ENCODE peak calls at places on chromosome 12, in four cellular contexts. A is HCT116, Q is left ventricle myocardium inferior, L is tibial nerve. Y is an unnamed sample. For H3K27me3, the result is how much of the 10 kb centered on the place peaks cover.

GRCh38 chr12:79420146-79420618 is 270.6 kb downstream of the PAWR start:
- DNase-seq in Q (no peak), L (no peak), A (peak), Y (no peak)

GRCh38 chr12:65327207-65328076 is 49.0 kb downstream of the MSRB3 start:
- DNase-seq in A (no peak), L (peak), Q (no peak), Y (no peak)

GRCh38 chr12:25806271-25806670 is 152.2 kb upstream of the RASSF8 start:
- DNase-seq in A (no peak), L (no peak), Q (no peak), Y (no peak)

GRCh38 chr12:11746024-11746771 is 96.7 kb downstream of the ETV6 start:
- DNase-seq in A (no peak), L (no peak), Q (no peak), Y (no peak)

GRCh38 chr12:6606331-6607131 is 648 bp downstream of the CHD4 start:
- DNase-seq in A (no peak), L (peak), Q (peak), Y (peak)

GRCh38 chr12:29278673-29279420 is 102.1 kb downstream of the ERGIC2 start:
- DNase-seq in A (no peak), Q (no peak), L (no peak), Y (no peak)

GRCh38 chr12:121356657-121357056 is 4.4 kb upstream of the ANAPC5 start:
- DNase-seq in Q (no peak), L (no peak), A (no peak), Y (no peak)

GRCh38 chr12:40336573-40337199 is 111.9 kb downstream of the LRRK2 start:
- DNase-seq in A (no peak), Q (no peak), L (no peak), Y (no peak)

GRCh38 chr12:125121095-125121494 is 55.9 kb downstream of the AACS start:
- DNase-seq in A (no peak), L (no peak), Q (no peak), Y (no peak)

GRCh38 chr12:24307716-24308335 is 358.4 kb upstream of the SOX5 start:
- DNase-seq in L (no peak), Q (no peak), A (no peak), Y (no peak)

GRCh38 chr12:95633049-95633545 is 81.8 kb upstream of the USP44 start:
- DNase-seq in L (no peak), A (peak), Q (no peak), Y (peak)

GRCh38 chr12:68794653-68795253 is 13.2 kb upstream of the MDM2 start:
- DNase-seq in Q (no peak), L (no peak), A (no peak), Y (no peak)

GRCh38 chr12:16515666-16516065 is 90.3 kb downstream of the LMO3 start:
- DNase-seq in Q (no peak), A (no peak), L (no peak), Y (no peak)

GRCh38 chr12:93127107-93127560 is 198.0 kb upstream of the EEA1 start:
- DNase-seq in Q (no peak), L (no peak), A (no peak), Y (peak)

GRCh38 chr12:93924367-93924766 is 224.0 kb upstream of the PLXNC1 start:
- DNase-seq in L (no peak), A (no peak), Q (no peak), Y (no peak)

GRCh38 chr12:109737111-109737510 is 23.5 kb downstream of the FAM222A start:
- DNase-seq in Q (no peak), L (no peak), A (no peak), Y (no peak)

GRCh38 chr12:113325938-113326337 is 9.0 kb downstream of the SLC8B1 start:
- DNase-seq in A (no peak), L (no peak), Q (peak), Y (peak)

GRCh38 chr12:124044021-124044420 is 71.0 kb downstream of the ZNF664 start:
- DNase-seq in Q (no peak), L (no peak), A (no peak), Y (no peak)

GRCh38 chr12:124044809-124045321 is 71.8 kb downstream of the ZNF664 start:
- DNase-seq in L (no peak), A (no peak), Q (no peak), Y (no peak)

GRCh38 chr12:124047045-124047566 is 74.1 kb downstream of the ZNF664 start:
- DNase-seq in L (no peak), Q (no peak), A (no peak), Y (no peak)

GRCh38 chr12:124046206-124046740 is 73.3 kb downstream of the ZNF664 start:
- DNase-seq in Q (no peak), L (no peak), A (no peak), Y (no peak)

GRCh38 chr12:124045671-124046070 is 72.7 kb downstream of the ZNF664 start:
- DNase-seq in A (no peak), Q (no peak), L (no peak), Y (no peak)
- H3K27ac ChIP-seq in A (no peak), Q (no peak), L (peak), Y (no peak)

GRCh38 chr12:132282950-132283771 is 46.2 kb downstream of the GALNT9 start:
- DNase-seq in L (no peak), A (no peak), Q (no peak), Y (peak)
- H3K27me3 ChIP-seq in L (half or more), A (under half), Q (half or more), Y (under half)

DNA sequence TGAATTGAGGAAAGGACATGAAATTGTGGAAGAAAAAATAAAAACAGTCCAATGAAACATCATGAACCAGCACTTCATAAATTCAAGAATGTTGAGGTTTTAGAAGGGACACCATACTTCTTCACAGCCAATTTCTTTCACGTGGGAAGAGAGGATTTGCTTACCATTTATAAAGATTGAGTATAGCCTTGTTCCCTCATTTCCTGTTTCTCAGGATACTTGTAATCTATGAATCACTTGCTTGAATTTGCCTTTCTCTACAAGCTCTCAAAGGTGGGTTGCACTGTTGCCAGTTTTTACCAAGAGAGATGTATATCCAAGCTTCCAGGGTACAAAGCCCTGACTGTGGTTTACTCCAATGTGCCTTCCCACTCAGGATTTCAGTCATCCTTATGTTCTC is 116.1 kb downstream of the DUSP6 start:
- DNase-seq in Q (no peak), L (no peak), A (no peak), Y (no peak)
- H3K27ac ChIP-seq in Q (peak), L (no peak), A (no peak), Y (no peak)

GRCh38 chr12:1882405-1882804 is 36.0 kb downstream of the CACNA2D4 start:
- DNase-seq in A (no peak), L (no peak), Q (no peak), Y (no peak)

GRCh38 chr12:1882850-1883470 is 35.5 kb downstream of the CACNA2D4 start:
- DNase-seq in Q (no peak), A (no peak), L (no peak), Y (no peak)

GRCh38 chr12:1881301-1881700 is 37.2 kb downstream of the CACNA2D4 start:
- DNase-seq in A (no peak), L (no peak), Q (no peak), Y (no peak)

GRCh38 chr12:1880876-1881275 is 37.6 kb downstream of the CACNA2D4 start:
- DNase-seq in L (no peak), A (no peak), Q (no peak), Y (no peak)

GRCh38 chr12:1881936-1882335 is 36.5 kb downstream of the CACNA2D4 start:
- DNase-seq in Q (no peak), L (no peak), A (no peak), Y (no peak)
- H3K27me3 ChIP-seq in Q (under half), L (under half), A (under half), Y (under half)

GRCh38 chr12:10722905-10723866 is at the start of gene YBX3:
- DNase-seq in L (peak), Q (peak), A (peak), Y (peak)

GRCh38 chr12:10720974-10721565 is 2.1 kb downstream of the YBX3 start:
- DNase-seq in A (no peak), Q (no peak), L (no peak), Y (no peak)

GRCh38 chr12:10722502-10722904 is 620 bp downstream of the YBX3 start:
- DNase-seq in Q (peak), L (no peak), A (no peak), Y (peak)

GRCh38 chr12:10719482-10719881 is 3.6 kb downstream of the YBX3 start:
- DNase-seq in Q (peak), L (no peak), A (no peak), Y (peak)

GRCh38 chr12:10721654-10722501 is 1.2 kb downstream of the YBX3 start:
- DNase-seq in Q (peak), A (peak), L (peak), Y (peak)
- H3K27ac ChIP-seq in Q (peak), A (peak), L (peak), Y (peak)

Y was measured in psoas muscle.